ENCODE peak calls at places on chromosomes 6 and 20, in eight cellular contexts. J, A, I, Q, U, B, W and Y are unnamed samples.

GRCh38 chr6:148441454-148441911 is 98.8 kb downstream of the SASH1 start:
- DNase-seq in J (no peak), A (no peak), I (peak; percentile 47), Q (no peak), U (no peak), B (no peak), W (no peak), Y (peak; percentile 87)

GRCh38 chr6:387293-387694 is 4.3 kb upstream of the IRF4 start:
- DNase-seq in J (peak; percentile 37), A (no peak), I (peak; percentile 25), Q (no peak), U (no peak), B (no peak), W (no peak), Y (no peak)

GRCh38 chr20:33490023-33490933 is at the start of gene CBFA2T2:
- DNase-seq in J (peak; percentile 67), A (peak; percentile 18), I (no peak), Q (peak; percentile 69), U (no peak), B (peak; percentile 55), W (peak; percentile 18), Y (no peak)

GRCh38 chr20:3931664-3932063 is 42.5 kb downstream of the PANK2 start:
- DNase-seq in J (no peak), A (no peak), I (no peak), Q (no peak), U (no peak), B (no peak), W (no peak), Y (no peak)

GRCh38 chr6:291148-291696 is 1.1 kb upstream of the DUSP22 start:
- DNase-seq in J (no peak), A (no peak), I (peak; percentile 28), Q (no peak), U (no peak), B (no peak), W (no peak), Y (no peak)

GRCh38 chr20:45827030-45827652 is at the start of gene TNNC2:
- DNase-seq in J (no peak), A (peak; percentile 84), I (no peak), Q (no peak), U (no peak), B (no peak), W (no peak), Y (no peak)

GRCh38 chr6:141152951-141153350 is 979.8 kb upstream of the GJE1 start:
- DNase-seq in J (no peak), A (no peak), I (no peak), Q (no peak), U (no peak), B (no peak), W (no peak), Y (no peak)

GRCh38 chr6:127243501-127243900 is 23.2 kb upstream of the RNF146 start:
- DNase-seq in J (no peak), A (no peak), I (no peak), Q (no peak), U (no peak), B (no peak), W (no peak), Y (no peak)

GRCh38 chr6:163457637-163458561 is 43.4 kb downstream of the QKI start:
- DNase-seq in J (peak; percentile 65), A (peak; percentile 68), I (peak; percentile 49), Q (no peak), U (no peak), B (no peak), W (peak; percentile 81), Y (peak; percentile 11)

GRCh38 chr6:7899046-7899888 is 11.3 kb downstream of the TXNDC5 start:
- DNase-seq in J (no peak), A (no peak), I (peak; percentile 58), Q (no peak), U (no peak), B (peak; percentile 14), W (no peak), Y (no peak)

DNA sequence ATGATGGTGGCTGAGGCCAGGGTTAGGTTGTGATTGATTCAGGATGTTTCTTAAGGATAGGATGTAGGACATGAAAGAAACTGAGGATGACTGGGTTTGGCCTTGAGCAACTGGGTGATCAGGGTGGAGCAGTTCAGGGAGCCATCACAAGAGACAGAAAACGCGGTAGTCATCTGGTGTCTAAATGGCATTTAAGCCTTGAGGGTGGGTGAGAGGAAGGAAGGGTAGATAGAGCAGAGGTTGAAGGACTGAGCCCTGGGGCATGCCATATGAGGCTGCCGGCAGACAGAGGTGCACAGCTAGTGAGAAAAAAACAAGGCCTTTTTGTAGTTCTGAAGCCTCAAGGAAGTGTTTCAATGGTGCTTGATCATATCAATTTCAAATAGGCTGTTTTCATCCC is 1.9 kb downstream of the POU5F1 start:
- DNase-seq in J (no peak), A (no peak), I (no peak), Q (no peak), U (no peak), B (no peak), W (no peak), Y (no peak)
- H3K4me3 ChIP-seq in J (no peak overlapping the region), A (no peak overlapping the region), I (peak overlapping the region; percentile 49), Q (no peak overlapping the region), U (no peak overlapping the region), B (no peak overlapping the region), W (no peak overlapping the region), Y (no peak overlapping the region)

GRCh38 chr6:46129301-46129633 is 522 bp upstream of the ENPP4 start:
- DNase-seq in J (no peak), A (no peak), I (no peak), Q (no peak), U (no peak), B (no peak), W (no peak), Y (no peak)
- H3K4me3 ChIP-seq in J (peak overlapping the region; percentile 76), A (peak overlapping the region; percentile 97), I (no peak overlapping the region), Q (peak overlapping the region; percentile 86), U (peak overlapping the region; percentile 75), B (peak overlapping the region; percentile 82), W (no peak overlapping the region), Y (no peak overlapping the region)

DNA sequence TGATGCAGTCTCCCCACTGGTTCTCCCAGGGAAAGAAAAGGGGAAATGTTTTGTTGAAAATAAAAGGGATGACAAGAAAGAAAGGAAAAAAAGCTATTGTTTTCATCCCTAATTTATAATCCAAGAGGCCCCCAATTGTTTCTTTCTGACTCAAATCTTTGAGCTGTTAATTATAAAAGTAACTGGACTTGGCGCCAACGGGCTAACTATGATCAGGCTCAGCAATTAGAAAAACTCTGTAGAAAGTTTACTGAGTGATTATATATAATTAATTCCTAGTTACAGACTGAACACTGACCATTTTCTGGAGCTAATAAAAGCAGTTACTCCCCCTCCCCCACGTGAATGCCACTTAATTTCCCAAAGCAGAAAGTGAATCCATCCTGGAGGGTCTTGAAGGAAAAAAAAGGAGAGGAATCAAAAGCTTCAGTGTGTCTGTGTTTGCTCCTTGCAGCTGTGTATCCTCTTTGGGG is 3.2 kb downstream of the ZMYND8 start:
- DNase-seq in J (no peak), A (no peak), I (no peak), Q (no peak), U (no peak), B (no peak), W (no peak), Y (no peak)
- H3K4me3 ChIP-seq in J (peak overlapping the region; percentile 26), A (peak overlapping the region; percentile 37), I (no peak overlapping the region), Q (peak overlapping the region; percentile 30), U (peak overlapping the region; percentile 76), B (peak overlapping the region; percentile 11), W (peak overlapping the region; percentile 23), Y (peak overlapping the region; percentile 71)

DNA sequence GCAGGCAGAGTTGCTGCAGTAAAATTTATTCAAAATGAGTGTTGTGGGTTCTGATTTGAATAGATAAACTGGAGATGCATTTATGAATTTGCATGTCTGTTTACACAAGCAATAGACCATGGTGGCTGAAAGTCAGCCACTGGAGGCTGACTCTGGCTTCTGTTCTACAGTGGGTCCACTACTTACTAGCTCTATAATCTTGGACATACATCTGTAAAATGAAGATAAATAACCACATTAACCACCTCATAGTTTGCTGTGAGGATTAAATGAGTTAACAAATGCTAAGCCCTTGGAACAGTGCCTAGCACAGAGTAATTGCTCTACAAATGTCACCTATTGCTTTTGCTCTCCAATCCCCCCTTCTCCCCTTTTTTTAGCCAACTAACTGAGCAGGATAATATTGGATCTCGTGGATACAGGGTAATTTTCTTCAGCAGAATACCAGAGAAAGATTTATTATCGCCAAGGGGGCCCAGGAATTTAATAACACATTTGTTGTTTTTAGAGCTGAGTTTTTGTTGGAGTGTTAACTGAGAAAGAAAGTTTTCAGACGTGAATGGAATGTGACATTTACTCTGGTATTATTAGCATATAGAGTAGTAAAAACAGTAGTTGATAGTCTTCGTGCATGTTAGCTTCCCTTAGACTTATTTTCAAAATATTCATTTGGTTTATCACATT is 1.4 kb upstream of the PM20D2 start:
- DNase-seq in J (no peak), A (no peak), I (no peak), Q (no peak), U (no peak), B (no peak), W (no peak), Y (no peak)
- H3K4me3 ChIP-seq in J (peak overlapping the region; percentile 86), A (peak overlapping the region; percentile 78), I (no peak overlapping the region), Q (no peak overlapping the region), U (no peak overlapping the region), B (no peak overlapping the region), W (no peak overlapping the region), Y (no peak overlapping the region)